ENCODE peak calls at places on chromosomes 13 and 19, in ten cellular contexts. G, P, J, X, M, R, L, C, Z and S are unnamed samples.

GRCh38 chr13:50467156-50467814 is 376.2 kb downstream of the DLEU7 start:
- DNase-seq in R (no peak), C (no peak), X (no peak), Z (no peak), P (no peak), M (no peak), L (no peak), G (no peak), J (no peak), S (no peak)

GRCh38 chr13:114115191-114115671 is 17.2 kb downstream of the RASA3 start:
- DNase-seq in G (no peak), L (peak; percentile 96), M (no peak), R (no peak), J (peak; percentile 85), C (no peak), Z (no peak), X (no peak), P (peak; percentile 75), S (no peak)

GRCh38 chr19:48966541-48967345 is 1.6 kb downstream of the FTL start:
- DNase-seq in J (no peak), L (peak; percentile 39), R (no peak), M (no peak), Z (no peak), C (no peak), G (no peak), X (no peak), P (peak; percentile 23), S (no peak)

GRCh38 chr13:48784906-48785555 is 131.3 kb downstream of the CYSLTR2 start:
- DNase-seq in R (no peak), M (no peak), P (peak; percentile 24), G (no peak), J (no peak), L (no peak), C (no peak), X (no peak), Z (no peak), S (no peak)

GRCh38 chr13:20964904-20965303 is 62.4 kb upstream of the XPO4 start:
- DNase-seq in P (peak; percentile 24), Z (no peak), X (no peak), C (no peak), J (no peak), G (no peak), R (no peak), L (no peak), M (no peak), S (no peak)

GRCh38 chr13:31249140-31249539 is 49.4 kb downstream of the B3GLCT start:
- DNase-seq in Z (no peak), C (no peak), J (no peak), L (no peak), M (no peak), G (no peak), X (no peak), P (no peak), R (no peak), S (no peak)

GRCh38 chr19:13013649-13014048 is 18.4 kb downstream of the NFIX start:
- DNase-seq in L (peak; percentile 40), R (no peak), G (no peak), M (no peak), J (no peak), X (no peak), P (no peak), Z (no peak), C (no peak), S (no peak)

GRCh38 chr13:94154362-94154761 is 325.1 kb downstream of the DCT start:
- DNase-seq in J (no peak), R (no peak), L (no peak), Z (no peak), P (peak; percentile 69), X (peak; percentile 30), G (no peak), C (no peak), M (no peak), S (peak; percentile 91)

GRCh38 chr13:111281751-111282311 is 38.6 kb upstream of the TEX29 start:
- DNase-seq in P (peak; percentile 81), X (no peak), G (no peak), L (no peak), Z (no peak), R (no peak), C (no peak), M (no peak), J (no peak), S (no peak)

GRCh38 chr19:5967571-5967970 is 10.4 kb downstream of the RANBP3 start:
- DNase-seq in M (no peak), J (no peak), R (no peak), Z (no peak), L (no peak), G (no peak), X (no peak), P (no peak), C (peak; percentile 18), S (no peak)

DNA sequence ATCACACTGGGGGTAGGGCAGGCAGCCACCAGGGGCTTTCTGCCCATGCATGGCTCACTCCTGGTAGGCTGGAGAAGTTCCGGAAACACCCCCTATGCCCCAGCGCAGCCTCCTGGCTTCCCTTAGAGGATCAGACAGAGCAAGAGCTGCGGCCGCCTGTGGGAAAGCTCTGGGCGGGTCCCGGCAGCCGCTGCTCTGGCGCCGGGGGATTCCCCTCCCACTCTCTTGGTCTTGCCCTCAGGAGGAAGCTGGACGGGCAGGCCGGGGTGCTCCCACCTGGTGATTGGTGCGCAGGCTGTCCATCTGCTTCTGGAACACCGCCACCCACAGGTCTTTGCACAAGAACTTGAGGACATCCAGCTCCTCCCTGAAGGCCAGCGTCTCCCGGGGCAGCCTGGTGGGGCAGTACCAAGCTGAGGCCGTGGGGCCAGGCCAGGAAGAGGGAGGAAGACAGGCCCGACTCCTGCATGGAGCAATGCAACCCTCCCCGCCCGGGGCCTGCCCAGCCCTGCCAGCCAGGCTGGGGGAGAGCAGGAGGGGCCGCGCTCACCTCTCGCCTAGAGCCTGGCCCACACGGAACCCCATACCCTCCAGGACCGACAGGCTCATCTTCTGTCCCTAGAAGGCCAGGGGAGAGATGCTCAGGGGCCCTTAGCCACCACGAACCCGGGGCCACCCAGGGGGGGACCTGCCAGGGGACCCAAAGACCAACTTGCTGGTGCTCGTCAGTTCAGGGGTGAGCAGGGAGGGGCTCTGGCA is 4.0 kb upstream of the NKPD1 start:
- DNase-seq in Z (no peak), R (peak; percentile 45), J (peak; percentile 89), L (peak; percentile 88), G (no peak), M (peak; percentile 38), P (peak; percentile 88), C (no peak), X (peak; percentile 85), S (no peak)
- TF ChIP-seq CTCF in Z (no peak), R (no peak), J (no peak), L (no peak), G (no peak), M (no peak), P (peak; percentile 31), C (no peak), X (no peak), S (no peak)

GRCh38 chr13:73985789-73986188 is 148.4 kb downstream of the KLF12 start:
- DNase-seq in M (no peak), L (no peak), R (no peak), P (no peak), X (no peak), G (no peak), C (no peak), Z (no peak), J (no peak), S (no peak)
- H3K4me3 ChIP-seq in M (no peak overlapping the region), L (no peak overlapping the region), R (no peak overlapping the region), P (no peak overlapping the region), X (no peak overlapping the region), G (no peak overlapping the region), C (no peak overlapping the region), Z (no peak overlapping the region), J (no peak overlapping the region), S (no peak overlapping the region)

DNA sequence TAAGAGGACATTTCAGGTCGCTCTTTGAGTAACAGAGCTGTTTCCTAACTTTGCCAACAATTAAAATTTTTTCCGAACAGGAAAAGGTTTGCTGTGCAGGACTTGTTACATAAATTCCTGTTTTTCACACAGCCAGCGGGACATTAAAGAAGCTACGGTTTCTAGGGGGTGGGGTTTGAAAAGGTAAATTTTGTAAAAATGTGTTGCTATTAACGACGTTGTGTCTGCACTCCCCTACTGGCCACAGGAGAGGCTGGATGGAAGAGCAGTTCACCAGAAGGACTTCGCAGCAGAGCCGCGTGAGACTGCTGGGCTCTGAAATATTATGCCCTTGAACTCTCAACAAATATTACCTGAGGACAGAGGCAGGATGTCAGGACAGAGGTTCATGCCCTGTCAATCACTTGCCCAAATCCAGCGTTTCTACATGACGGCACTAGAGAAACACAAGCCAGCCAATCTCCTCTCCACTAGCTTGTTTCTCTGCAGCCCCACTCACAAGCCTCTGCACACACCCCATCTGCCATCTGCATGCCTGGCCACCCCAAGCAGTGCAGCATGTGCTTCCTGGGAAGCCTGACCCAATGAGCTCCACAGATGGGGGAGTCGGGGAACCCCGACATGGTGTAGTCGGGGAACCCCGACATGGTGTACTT is 102.0 kb downstream of the FOXO1 start:
- DNase-seq in X (no peak), M (no peak), Z (no peak), R (no peak), J (no peak), L (peak; percentile 25), C (no peak), G (no peak), P (peak; percentile 53), S (no peak)
- TF ChIP-seq CTCF in X (no peak), M (no peak), Z (no peak), R (peak; percentile 33), J (no peak), L (no peak), C (no peak), G (no peak), P (peak; percentile 60), S (peak; percentile 18)

GRCh38 chr19:11136400-11137101 is 19.0 kb downstream of the SPC24 start:
- DNase-seq in Z (no peak), G (no peak), P (no peak), M (no peak), R (no peak), X (no peak), L (no peak), C (no peak), J (no peak), S (no peak)

GRCh38 chr19:11141937-11142527 is 13.6 kb downstream of the SPC24 start:
- DNase-seq in L (no peak), C (no peak), G (no peak), J (peak; percentile 70), R (no peak), P (no peak), M (no peak), Z (no peak), X (no peak), S (no peak)

GRCh38 chr19:11137542-11138384 is 17.8 kb downstream of the SPC24 start:
- DNase-seq in G (no peak), Z (peak; percentile 63), P (peak; percentile 92), L (peak; percentile 75), J (peak; percentile 84), R (peak; percentile 83), X (peak; percentile 74), C (peak; percentile 89), M (peak; percentile 77), S (peak; percentile 83)

GRCh38 chr19:11140896-11141295 is 14.7 kb downstream of the SPC24 start:
- DNase-seq in R (no peak), J (no peak), M (no peak), G (no peak), P (no peak), C (no peak), L (no peak), Z (no peak), X (no peak), S (no peak)

GRCh38 chr19:11138659-11139526 is 16.7 kb downstream of the SPC24 start:
- DNase-seq in X (peak; percentile 62), J (peak; percentile 72), L (peak; percentile 81), G (no peak), M (no peak), P (peak; percentile 77), C (peak; percentile 93), R (peak; percentile 85), Z (peak; percentile 54), S (no peak)
- H3K4me3 ChIP-seq in X (peak overlapping the region; percentile 22), J (peak overlapping the region; percentile 32), L (no peak overlapping the region), G (peak overlapping the region; percentile 57), M (peak overlapping the region; percentile 17), P (no peak overlapping the region), C (peak overlapping the region; percentile 33), R (peak overlapping the region; percentile 53), Z (peak overlapping the region; percentile 59), S (no peak overlapping the region)

GRCh38 chr19:41709951-41710645 is 1.7 kb downstream of the CEACAM5 start:
- DNase-seq in P (no peak), C (no peak), Z (no peak), G (no peak), L (no peak), J (no peak), M (no peak), X (no peak), R (no peak), S (no peak)
- TF ChIP-seq CTCF in P (no peak), C (no peak), Z (no peak), G (no peak), L (no peak), J (no peak), M (no peak), X (no peak), R (no peak), S (no peak)